ENCODE peak calls at places on chromosomes 13 and 19, in five cellular contexts. B is mucosa of descending colon, K is AG09309, A is mammary epithelial cell, D is foreskin fibroblast. T is an unnamed sample.
A peak's percentile ranks its signal among the peaks of the same experiment; 100 is the strongest.

GRCh38 chr13:102911336-102911735 is 65.5 kb downstream of the ERCC5 start:
- DNase-seq in B (no peak), K (no peak), A (peak; percentile 99), D (no peak), T (no peak)

GRCh38 chr13:51781246-51782022 is 22.5 kb downstream of the DHRS12 start:
- DNase-seq in B (no peak), K (no peak), A (peak; percentile 31), D (no peak), T (no peak)

GRCh38 chr19:5804516-5805464 is at the start of gene NRTN:
- DNase-seq in B (peak; percentile 74), K (no peak), A (no peak), D (no peak), T (no peak)

GRCh38 chr13:44148159-44148929 is 225.3 kb upstream of the SERP2 start:
- DNase-seq in B (no peak), K (no peak), A (peak; percentile 39), D (no peak), T (no peak)

GRCh38 chr19:15159251-15159650 is 41.5 kb downstream of the NOTCH3 start:
- DNase-seq in B (no peak), K (no peak), A (peak; percentile 23), D (no peak), T (no peak)

GRCh38 chr13:44015808-44016207 is 136.1 kb downstream of the LACC1 start:
- DNase-seq in B (no peak), K (no peak), A (no peak), D (no peak), T (no peak)

GRCh38 chr13:101144808-101145419 is 271.4 kb downstream of the NALCN start:
- DNase-seq in B (no peak), K (no peak), A (peak; percentile 30), D (peak; percentile 29), T (peak; percentile 27)

GRCh38 chr13:33441015-33441414 is 155.5 kb upstream of the STARD13 start:
- DNase-seq in B (no peak), K (no peak), A (peak; percentile 36), D (peak; percentile 17), T (no peak)

GRCh38 chr13:42487221-42487620 is 86.7 kb upstream of the TNFSF11 start:
- DNase-seq in B (no peak), K (no peak), A (no peak), D (no peak), T (no peak)

GRCh38 chr13:113187905-113188595 is 20.4 kb downstream of the PCID2 start:
- DNase-seq in B (no peak), K (no peak), A (no peak), D (no peak), T (no peak)

GRCh38 chr19:308471-309205 is 17.4 kb upstream of the PLPP2 start:
- DNase-seq in B (no peak), K (no peak), A (no peak), D (no peak), T (no peak)

GRCh38 chr13:44334751-44335150 is 38.9 kb upstream of the SERP2 start:
- DNase-seq in B (no peak), K (no peak), A (no peak), D (no peak), T (no peak)

GRCh38 chr19:11324079-11324661 is 15.3 kb downstream of the RAB3D start:
- DNase-seq in B (peak; percentile 74), K (peak; percentile 92), A (peak; percentile 91), D (peak; percentile 95), T (peak; percentile 94)

GRCh38 chr13:46296920-46297319 is 85.2 kb downstream of the LRRC63 start:
- DNase-seq in B (no peak), K (peak; percentile 87), A (peak; percentile 65), D (peak; percentile 80), T (peak; percentile 84)

GRCh38 chr19:50519006-50519575 is 5.4 kb upstream of the ASPDH start:
- DNase-seq in B (peak; percentile 4), K (no peak), A (no peak), D (no peak), T (no peak)

GRCh38 chr19:29676586-29676985 is 11.3 kb downstream of the PLEKHF1 start:
- DNase-seq in B (no peak), K (no peak), A (no peak), D (no peak), T (no peak)

GRCh38 chr19:4375164-4375619 is 25.2 kb downstream of the SH3GL1 start:
- DNase-seq in B (peak; percentile 70), K (no peak), A (peak; percentile 61), D (no peak), T (no peak)

GRCh38 chr19:40632311-40633036 is 31.3 kb downstream of the LTBP4 start:
- DNase-seq in B (no peak), K (no peak), A (no peak), D (no peak), T (no peak)

GRCh38 chr13:106522898-106523525 is 12.4 kb downstream of the EFNB2 start:
- DNase-seq in B (peak; percentile 32), K (no peak), A (peak; percentile 23), D (no peak), T (no peak)

GRCh38 chr13:106522112-106522511 is 13.3 kb downstream of the EFNB2 start:
- DNase-seq in B (no peak), K (no peak), A (peak; percentile 52), D (no peak), T (no peak)

GRCh38 chr13:106521101-106521799 is 14.2 kb downstream of the EFNB2 start:
- DNase-seq in B (no peak), K (no peak), A (no peak), D (no peak), T (no peak)

GRCh38 chr13:106518535-106518934 is 16.9 kb downstream of the EFNB2 start:
- DNase-seq in B (no peak), K (no peak), A (no peak), D (no peak), T (no peak)

GRCh38 chr13:106520205-106521004 is 15.1 kb downstream of the EFNB2 start:
- DNase-seq in B (no peak), K (no peak), A (no peak), D (peak; percentile 22), T (no peak)
- TF ChIP-seq CTCF in B (no peak), K (peak; percentile 49), A (peak; percentile 31), D (peak; percentile 23), T (peak; percentile 33)

GRCh38 chr19:17346109-17346671 is 8.8 kb downstream of the GTPBP3 start:
- DNase-seq in B (peak; percentile 84), K (no peak), A (peak; percentile 51), D (peak; percentile 44), T (no peak)
- TF ChIP-seq CTCF in B (peak; percentile 88), K (peak; percentile 91), A (peak; percentile 94), D (peak; percentile 91), T (peak; percentile 91)

DNA sequence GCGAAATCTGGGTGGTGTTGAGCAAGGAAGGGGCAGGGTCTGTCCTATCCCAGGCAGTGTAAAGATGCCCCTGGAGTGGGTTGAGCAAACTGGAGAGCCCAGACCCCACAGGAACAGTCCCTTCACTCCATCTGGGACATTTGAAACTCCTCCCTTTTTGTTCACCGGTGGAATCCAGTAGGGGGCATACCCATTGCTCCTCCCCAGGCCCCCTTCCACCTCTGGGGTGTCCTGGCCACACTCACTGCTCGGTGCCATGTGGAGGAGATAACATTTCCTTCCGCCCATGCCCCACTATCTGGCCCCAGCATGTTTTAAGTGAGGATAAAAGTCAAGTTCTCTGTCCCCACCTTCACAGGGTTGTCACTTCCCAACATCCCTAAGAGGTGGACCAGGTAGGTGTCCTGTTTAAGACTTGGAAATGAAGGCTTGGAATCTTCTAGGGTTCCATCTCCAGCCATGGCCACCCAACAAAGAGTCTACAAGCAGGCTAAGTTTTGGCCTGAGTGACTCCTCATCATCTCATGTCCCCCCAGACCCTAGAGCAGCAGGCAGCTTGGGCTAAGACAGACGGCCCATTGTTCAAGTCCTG is 9.2 kb downstream of the ZNF526 start:
- DNase-seq in B (no peak), K (no peak), A (no peak), D (no peak), T (no peak)
- TF ChIP-seq CTCF in B (no peak), K (no peak), A (no peak), D (no peak), T (no peak)

GRCh38 chr13:25051065-25051464 is 44.9 kb upstream of the PABPC3 start:
- DNase-seq in B (no peak), K (no peak), A (no peak), D (no peak), T (no peak)
- TF ChIP-seq CTCF in B (no peak), K (no peak), A (no peak), D (no peak), T (no peak)

GRCh38 chr13:88000239-88000638 is 329.1 kb downstream of the SLITRK5 start:
- DNase-seq in B (no peak), K (no peak), A (no peak), D (no peak), T (no peak)
- TF ChIP-seq CTCF in B (no peak), K (no peak), A (no peak), D (no peak), T (no peak)

DNA sequence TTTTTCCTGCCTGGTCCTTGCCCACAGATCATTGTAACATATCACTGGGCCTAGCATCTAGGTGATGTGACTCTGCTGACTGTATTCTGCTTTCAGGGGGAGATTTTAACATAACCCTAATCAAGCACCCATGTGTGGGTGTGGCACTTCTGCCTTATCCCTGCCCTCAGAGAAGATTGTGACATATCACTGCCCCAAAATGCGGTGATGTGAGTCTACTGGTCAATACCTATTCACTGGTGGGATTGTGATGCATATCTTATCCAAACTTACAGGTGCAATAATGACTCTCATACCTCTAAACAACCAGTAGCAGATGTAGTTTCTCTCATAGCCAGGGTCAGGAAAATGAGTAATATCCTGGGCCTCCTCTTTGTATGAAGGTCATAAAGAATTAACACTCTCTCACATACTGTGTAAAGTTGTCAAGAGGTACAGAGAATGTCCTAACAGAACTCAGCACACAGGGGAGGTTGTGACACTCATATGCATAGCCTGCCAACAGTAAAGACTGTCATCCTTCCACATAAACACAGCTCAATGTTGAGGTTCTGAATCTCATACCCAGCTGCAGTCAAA is 12.1 kb upstream of the ZNF681 start:
- DNase-seq in B (no peak), K (no peak), A (no peak), D (no peak), T (no peak)
- TF ChIP-seq CTCF in B (no peak), K (no peak), A (no peak), D (no peak), T (no peak)

DNA sequence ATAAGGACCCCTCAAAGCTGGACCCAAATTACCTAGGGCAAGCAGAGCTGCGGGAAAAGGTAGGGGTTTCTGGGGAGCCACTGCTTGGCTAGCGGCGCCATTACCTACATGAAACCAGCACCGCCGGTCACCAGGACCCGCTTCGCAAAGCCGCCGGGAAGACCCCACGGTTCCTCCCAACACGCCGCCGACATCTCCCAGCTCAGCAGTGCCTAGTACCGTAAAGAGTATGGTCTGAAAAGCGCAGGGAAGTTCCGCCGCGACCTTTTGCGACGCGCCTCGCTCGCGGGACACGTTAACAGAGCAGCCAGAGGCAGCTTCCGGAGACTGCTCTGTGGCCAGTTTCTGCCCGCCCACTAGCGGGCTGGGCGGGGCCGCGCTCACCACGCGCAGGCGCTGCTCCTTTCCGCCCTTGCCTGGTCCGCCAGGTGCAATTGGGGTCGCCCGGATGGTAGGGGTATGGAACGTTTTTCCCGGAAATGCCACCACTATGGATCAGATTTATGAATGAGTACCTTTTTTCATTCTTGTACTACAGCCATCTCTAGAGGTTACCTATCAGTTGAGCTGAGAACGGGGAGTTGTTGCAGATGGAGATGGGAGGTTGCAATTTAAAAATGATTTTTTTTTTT is at the start of gene TGDS:
- DNase-seq in B (peak; percentile 96), K (peak; percentile 67), A (peak; percentile 91), D (peak; percentile 92), T (peak; percentile 77)
- TF ChIP-seq CTCF in B (no peak), K (no peak), A (no peak), D (no peak), T (no peak)

GRCh38 chr19:1859319-1859718 is 4.1 kb downstream of the KLF16 start:
- DNase-seq in B (peak; percentile 57), K (no peak), A (no peak), D (no peak), T (no peak)
- TF ChIP-seq CTCF in B (no peak), K (no peak), A (no peak), D (no peak), T (no peak)